ENCODE peak calls at places on chromosome X, in ten cellular contexts. P is psoas muscle; L is T-helper 2 cell; D is stimulated activated CD8-positive, alpha-beta memory T cell treated with anti-CD3 and anti-CD28 coated beads, Interleukin-2, amount 100 ng/mL, for 48 hours; E is DMS53; Z is HT1080; G is NCI-H774; V is fibroblast of lung; K is CD4-positive, CD25-positive, alpha-beta regulatory T cell; A is GDM1. O is an unnamed sample.

GRCh38 chrX:150731795-150732194 is 38.6 kb downstream of the MTMR1 start:
- DNase-seq in K (no peak), E (no peak), D (no peak), Z (peak), G (no peak), P (no peak), A (no peak), V (peak), L (no peak), O (peak)

GRCh38 chrX:148457279-148457678 is 43.1 kb upstream of the AFF2 start:
- DNase-seq in K (no peak), D (no peak), V (no peak), G (peak), A (no peak), E (no peak), L (peak), Z (peak), P (no peak), O (no peak)

GRCh38 chrX:56728752-56729151 is 291 bp upstream of the NBDY start:
- DNase-seq in D (no peak), K (peak), A (no peak), P (no peak), G (no peak), E (peak), L (peak), V (peak), Z (no peak), O (peak)

GRCh38 chrX:129678176-129678880 is 23.6 kb upstream of the APLN start:
- DNase-seq in Z (peak), L (peak), D (peak), K (peak), P (peak), V (peak), E (peak), A (no peak), G (peak), O (no peak)

GRCh38 chrX:10433296-10433965 is 187.0 kb downstream of the MID1 start:
- DNase-seq in A (no peak), V (no peak), K (no peak), Z (no peak), D (no peak), L (no peak), P (no peak), G (no peak), E (no peak), O (no peak)

GRCh38 chrX:150236304-150236703 is 126.8 kb upstream of the MAMLD1 start:
- DNase-seq in Z (peak), A (no peak), P (no peak), L (no peak), G (no peak), K (no peak), D (no peak), E (no peak), V (peak), O (peak)

GRCh38 chrX:7996414-7996813 is 69.2 kb upstream of the PNPLA4 start:
- DNase-seq in D (no peak), Z (peak), A (no peak), L (peak), G (no peak), K (peak), E (peak), P (no peak), V (peak), O (peak)

GRCh38 chrX:147890766-147891165 is 21.0 kb upstream of the FMR1 start:
- DNase-seq in V (no peak), D (no peak), E (no peak), K (no peak), Z (no peak), G (no peak), A (no peak), L (no peak), P (no peak), O (no peak)

GRCh38 chrX:153597351-153597750 is 1.6 kb downstream of the CCNQ start:
- DNase-seq in P (no peak), K (no peak), G (no peak), Z (no peak), E (no peak), L (peak), A (no peak), V (no peak), D (no peak), O (no peak)

GRCh38 chrX:102516314-102516936 is at the start of gene TMSB15A:
- DNase-seq in G (peak), D (peak), K (peak), V (peak), P (peak), A (no peak), Z (peak), E (peak), L (peak), O (peak)

GRCh38 chrX:16743604-16744325 is 24.4 kb downstream of the SYAP1 start:
- DNase-seq in K (no peak), A (no peak), L (no peak), E (peak), D (no peak), V (peak), P (no peak), Z (peak), G (no peak), O (peak)

GRCh38 chrX:29788991-29789699 is 426.2 kb upstream of the MAGEB2 start:
- DNase-seq in G (no peak), V (no peak), A (no peak), K (no peak), P (no peak), D (no peak), Z (no peak), L (no peak), E (no peak), O (no peak)

GRCh38 chrX:102746134-102746584 is 25.6 kb downstream of the GPRASP3 start:
- DNase-seq in E (no peak), K (no peak), P (peak), V (peak), A (no peak), G (no peak), L (no peak), D (no peak), Z (no peak), O (peak)

GRCh38 chrX:33324099-33324498 is 112.8 kb upstream of the DMD start:
- DNase-seq in L (no peak), V (no peak), Z (no peak), K (no peak), G (no peak), D (no peak), A (no peak), P (no peak), E (peak), O (no peak)

GRCh38 chrX:39950035-39950688 is 147.6 kb downstream of the BCOR start:
- DNase-seq in V (peak), K (no peak), Z (no peak), P (no peak), E (no peak), A (no peak), L (no peak), D (no peak), G (no peak), O (peak)

GRCh38 chrX:154298312-154298711 is 2.7 kb downstream of the TKTL1 start:
- DNase-seq in L (no peak), D (no peak), A (no peak), Z (no peak), E (peak), V (no peak), P (no peak), K (no peak), G (no peak), O (no peak)